ENCODE peak calls at places on chromosome 20, in six cellular contexts. X is heart right ventricle, R is pancreas, I is RWPE1, Q is NB4, F is glutamatergic neuron. L is an unnamed sample.
A peak's percentile ranks its signal among the peaks of the same experiment; 100 is the strongest.

GRCh38 chr20:52425253-52425652 is 233.7 kb upstream of the ZFP64 start:
- DNase-seq in X (no peak), R (no peak), I (no peak), Q (no peak), F (no peak), L (no peak)

GRCh38 chr20:36670665-36671357 is 24.8 kb upstream of the SLA2 start:
- DNase-seq in X (no peak), R (no peak), I (no peak), Q (no peak), F (no peak), L (no peak)

GRCh38 chr20:13321416-13321815 is 100.3 kb downstream of the ISM1 start:
- DNase-seq in X (no peak), R (no peak), I (no peak), Q (no peak), F (no peak), L (no peak)

GRCh38 chr20:51500936-51501335 is 41.6 kb downstream of the NFATC2 start:
- DNase-seq in X (no peak), R (no peak), I (no peak), Q (peak; percentile 23), F (no peak), L (no peak)

GRCh38 chr20:12153616-12154015 is 235.9 kb downstream of the BTBD3 start:
- DNase-seq in X (no peak), R (no peak), I (no peak), Q (no peak), F (no peak), L (no peak)

GRCh38 chr20:5191829-5192569 is 65.2 kb downstream of the CDS2 start:
- DNase-seq in X (no peak), R (no peak), I (peak; percentile 79), Q (peak; percentile 83), F (peak; percentile 28), L (no peak)

GRCh38 chr20:4167261-4168004 is 152.1 kb upstream of the RNF24 start:
- DNase-seq in X (no peak), R (peak; percentile 27), I (no peak), Q (no peak), F (peak; percentile 43), L (no peak)

GRCh38 chr20:29690274-29690673 is 1567.2 kb upstream of the DEFB115 start:
- DNase-seq in X (no peak), R (peak; percentile 4), I (no peak), Q (no peak), F (no peak), L (no peak)

GRCh38 chr20:53622247-53623114 is 28.8 kb upstream of the ZNF217 start:
- DNase-seq in X (no peak), R (no peak), I (no peak), Q (peak; percentile 86), F (no peak), L (no peak)

GRCh38 chr20:14069796-14070195 is 74.5 kb downstream of the MACROD2 start:
- DNase-seq in X (no peak), R (no peak), I (no peak), Q (peak; percentile 29), F (no peak), L (no peak)

GRCh38 chr20:47711046-47711752 is 74.1 kb downstream of the SULF2 start:
- DNase-seq in X (no peak), R (peak; percentile 86), I (no peak), Q (no peak), F (no peak), L (no peak)

GRCh38 chr20:6051505-6051904 is 2.4 kb downstream of the LRRN4 start:
- DNase-seq in X (no peak), R (no peak), I (no peak), Q (peak; percentile 26), F (no peak), L (no peak)

GRCh38 chr20:709864-710761 is 34.5 kb upstream of the SCRT2 start:
- DNase-seq in X (no peak), R (no peak), I (no peak), Q (no peak), F (peak; percentile 81), L (no peak)

GRCh38 chr20:48040051-48040450 is 254.8 kb upstream of the SULF2 start:
- DNase-seq in X (no peak), R (no peak), I (no peak), Q (no peak), F (no peak), L (no peak)

GRCh38 chr20:18190466-18191233 is 53.0 kb downstream of the KAT14 start:
- DNase-seq in X (no peak), R (no peak), I (no peak), Q (no peak), F (no peak), L (no peak)

GRCh38 chr20:32780749-32781402 is 18.7 kb downstream of the DNMT3B start:
- DNase-seq in X (no peak), R (no peak), I (no peak), Q (no peak), F (no peak), L (no peak)

GRCh38 chr20:40835321-40835720 is 146.3 kb upstream of the MAFB start:
- DNase-seq in X (no peak), R (no peak), I (no peak), Q (no peak), F (no peak), L (no peak)

GRCh38 chr20:33852971-33853813 is 42.0 kb downstream of the CHMP4B start:
- DNase-seq in X (no peak), R (no peak), I (no peak), Q (no peak), F (no peak), L (no peak)

GRCh38 chr20:39021748-39022147 is 59.6 kb downstream of the DHX35 start:
- DNase-seq in X (no peak), R (no peak), I (no peak), Q (no peak), F (no peak), L (no peak)

GRCh38 chr20:23198815-23199214 is 112.7 kb upstream of the CD93 start:
- DNase-seq in X (no peak), R (no peak), I (no peak), Q (no peak), F (no peak), L (no peak)

GRCh38 chr20:44909872-44910689 is at the start of gene PABPC1L:
- DNase-seq in X (peak; percentile 61), R (peak; percentile 82), I (peak; percentile 99), Q (peak; percentile 81), F (peak; percentile 57), L (peak; percentile 72)

GRCh38 chr20:10239954-10240353 is 21.3 kb downstream of the SNAP25 start:
- DNase-seq in X (no peak), R (peak; percentile 40), I (peak; percentile 69), Q (no peak), F (no peak), L (no peak)

GRCh38 chr20:49675368-49676151 is 38.1 kb downstream of the B4GALT5 start:
- DNase-seq in X (no peak), R (no peak), I (peak; percentile 83), Q (no peak), F (no peak), L (no peak)

GRCh38 chr20:49676581-49677291 is 36.9 kb downstream of the B4GALT5 start:
- DNase-seq in X (no peak), R (no peak), I (peak; percentile 94), Q (peak; percentile 81), F (no peak), L (no peak)

GRCh38 chr20:49680475-49680874 is 33.2 kb downstream of the B4GALT5 start:
- DNase-seq in X (no peak), R (no peak), I (no peak), Q (no peak), F (no peak), L (no peak)

GRCh38 chr20:49674383-49675352 is 39.0 kb downstream of the B4GALT5 start:
- DNase-seq in X (no peak), R (no peak), I (peak; percentile 94), Q (no peak), F (no peak), L (no peak)

GRCh38 chr20:49677777-49678758 is 35.6 kb downstream of the B4GALT5 start:
- DNase-seq in X (no peak), R (no peak), I (no peak), Q (no peak), F (no peak), L (no peak)
- TF ChIP-seq CTCF in X (no peak), R (no peak), I (no peak), Q (no peak), F (no peak), L (no peak)

GRCh38 chr20:61044499-61044898 is 207.6 kb upstream of the CDH4 start:
- DNase-seq in X (no peak), R (no peak), I (no peak), Q (peak; percentile 27), F (no peak), L (no peak)
- TF ChIP-seq CTCF in X (no peak), R (no peak), I (no peak), Q (peak; percentile 35), F (peak; percentile 15), L (no peak)

GRCh38 chr20:34954905-34955231 is 738 bp downstream of the GSS start:
- DNase-seq in X (no peak), R (no peak), I (peak; percentile 50), Q (no peak), F (no peak), L (no peak)
- TF ChIP-seq CTCF in X (no peak), R (no peak), I (no peak), Q (no peak), F (no peak), L (no peak)

DNA sequence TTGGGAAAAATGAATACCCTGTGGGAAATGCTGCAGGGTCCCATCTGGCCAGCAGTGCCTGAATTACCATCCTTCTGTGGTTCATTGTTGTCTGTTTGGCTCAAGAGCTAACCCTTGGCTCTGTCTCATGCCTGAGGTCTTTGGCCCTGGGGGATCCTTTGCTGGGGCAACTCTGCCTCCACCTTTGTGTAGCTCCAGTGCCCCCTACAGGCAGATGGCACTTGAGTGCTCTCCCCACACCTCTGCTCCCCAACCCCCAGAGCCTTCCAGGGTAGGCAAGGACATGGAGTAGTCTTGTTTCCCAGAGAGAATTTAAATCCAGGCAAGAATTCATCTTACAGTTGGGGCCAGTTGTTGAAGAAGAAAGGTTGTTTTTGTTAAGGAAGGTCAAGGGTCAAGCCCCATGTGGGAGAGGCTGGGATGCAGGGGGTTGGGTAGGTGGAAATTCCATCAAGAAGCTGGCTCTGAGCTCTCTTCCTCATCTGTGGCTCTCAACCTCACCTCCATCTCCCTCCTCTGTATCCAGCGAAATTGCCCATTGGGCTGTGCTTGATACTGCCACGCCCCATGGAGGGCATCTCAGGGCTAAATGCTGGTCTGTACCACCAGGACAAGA is 44.2 kb downstream of the ZNF831 start:
- DNase-seq in X (peak; percentile 48), R (no peak), I (no peak), Q (peak; percentile 78), F (peak; percentile 69), L (peak; percentile 59)
- TF ChIP-seq CTCF in X (peak; percentile 62), R (no peak), I (no peak), Q (peak; percentile 83), F (peak; percentile 48), L (no peak)

DNA sequence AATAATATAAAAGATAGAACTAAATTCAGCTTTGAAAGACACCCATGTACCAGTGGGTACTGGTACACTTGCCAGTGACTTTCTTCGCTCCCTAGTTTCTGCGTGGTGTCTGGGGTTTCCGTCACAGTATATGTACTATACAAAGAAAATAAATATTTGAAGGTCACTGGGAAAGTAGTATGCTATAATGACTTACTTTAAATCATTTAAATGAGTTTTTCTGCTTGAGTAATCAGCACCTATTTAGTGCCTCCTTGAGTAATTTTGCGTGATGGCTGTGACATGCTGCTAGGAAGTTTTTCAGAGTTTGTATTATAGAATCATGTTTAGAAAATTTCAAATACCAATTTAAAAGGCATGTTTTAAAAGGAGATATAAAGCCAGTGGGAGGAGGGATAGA is 3.2 kb upstream of the CTCFL start:
- DNase-seq in X (no peak), R (no peak), I (no peak), Q (no peak), F (no peak), L (no peak)
- TF ChIP-seq CTCF in X (no peak), R (no peak), I (no peak), Q (no peak), F (no peak), L (no peak)

GRCh38 chr20:63280929-63281545 is 8.4 kb downstream of the ARFGAP1 start:
- DNase-seq in X (peak; percentile 12), R (no peak), I (no peak), Q (peak; percentile 35), F (peak; percentile 58), L (no peak)
- TF ChIP-seq CTCF in X (no peak), R (no peak), I (peak; percentile 46), Q (peak; percentile 57), F (peak; percentile 31), L (no peak)